ENCODE peak calls at places on chromosomes 5 and 9, in five cellular contexts. One of them, this sample, is unnamed.

GRCh38 chr5:66596791-66597757 is 881 bp downstream of the MAST4 start:
- DNase-seq in amniotic stem cell: no peak
- DNase-seq in neural crest cell: peak
- DNase-seq in Kasumi-1: peak
- DNase-seq in mucosa of descending colon: peak
- DNase-seq in this sample: no peak

GRCh38 chr5:75828029-75828428 is 110.8 kb upstream of the POC5 start:
- DNase-seq in neural crest cell: no peak
- DNase-seq in mucosa of descending colon: no peak
- DNase-seq in Kasumi-1: no peak
- DNase-seq in amniotic stem cell: no peak
- DNase-seq in this sample: no peak

GRCh38 chr9:37433754-37434435 is 11.4 kb downstream of the GRHPR start:
- DNase-seq in Kasumi-1: no peak
- DNase-seq in amniotic stem cell: no peak
- DNase-seq in neural crest cell: peak
- DNase-seq in mucosa of descending colon: no peak
- DNase-seq in this sample: no peak

GRCh38 chr5:132272341-132273210 is 15.1 kb downstream of the PDLIM4 start:
- DNase-seq in amniotic stem cell: no peak
- DNase-seq in Kasumi-1: peak
- DNase-seq in mucosa of descending colon: peak
- DNase-seq in neural crest cell: peak
- DNase-seq in this sample: peak

GRCh38 chr9:13033959-13034695 is 245.4 kb downstream of the MPDZ start:
- DNase-seq in neural crest cell: peak
- DNase-seq in mucosa of descending colon: peak
- DNase-seq in Kasumi-1: peak
- DNase-seq in amniotic stem cell: no peak
- DNase-seq in this sample: no peak

GRCh38 chr9:82376677-82377232 is 388.2 kb downstream of the SPATA31D1 start:
- DNase-seq in amniotic stem cell: no peak
- DNase-seq in neural crest cell: no peak
- DNase-seq in mucosa of descending colon: no peak
- DNase-seq in Kasumi-1: no peak
- DNase-seq in this sample: no peak

GRCh38 chr9:135414293-135414692 is 65.3 kb upstream of the PPP1R26 start:
- DNase-seq in Kasumi-1: no peak
- DNase-seq in neural crest cell: no peak
- DNase-seq in mucosa of descending colon: no peak
- DNase-seq in amniotic stem cell: no peak
- DNase-seq in this sample: no peak

GRCh38 chr9:82829818-82830217 is 233.1 kb downstream of the RASEF start:
- DNase-seq in neural crest cell: no peak
- DNase-seq in Kasumi-1: no peak
- DNase-seq in amniotic stem cell: no peak
- DNase-seq in mucosa of descending colon: no peak
- DNase-seq in this sample: no peak

GRCh38 chr5:181263633-181264032 is 2.7 kb upstream of the TRIM52 start:
- DNase-seq in neural crest cell: no peak
- DNase-seq in Kasumi-1: no peak
- DNase-seq in mucosa of descending colon: no peak
- DNase-seq in amniotic stem cell: no peak
- DNase-seq in this sample: no peak

GRCh38 chr5:133316346-133317343 is 264.8 kb downstream of the HSPA4 start:
- DNase-seq in neural crest cell: peak
- DNase-seq in Kasumi-1: no peak
- DNase-seq in mucosa of descending colon: no peak
- DNase-seq in amniotic stem cell: no peak
- DNase-seq in this sample: no peak

GRCh38 chr9:103803245-103803644 is 290.9 kb upstream of the SMC2 start:
- DNase-seq in amniotic stem cell: no peak
- DNase-seq in mucosa of descending colon: no peak
- DNase-seq in neural crest cell: no peak
- DNase-seq in Kasumi-1: no peak
- DNase-seq in this sample: no peak

GRCh38 chr9:2809692-2810423 is 34.0 kb downstream of the PUM3 start:
- DNase-seq in amniotic stem cell: peak
- DNase-seq in Kasumi-1: no peak
- DNase-seq in neural crest cell: no peak
- DNase-seq in mucosa of descending colon: no peak
- DNase-seq in this sample: no peak